ENCODE peak calls at places on chromosomes 2 and 18, in five cellular contexts. One of them, this sample, is unnamed.

GRCh38 chr2:147538088-147538487 is 306.7 kb upstream of the ACVR2A start:
- DNase-seq in upper lobe of right lung: no peak
- DNase-seq in AML-193: no peak
- DNase-seq in stimulated activated CD4-positive, alpha-beta T cell treated with anti-CD3 and anti-CD28 coated beads, Interleukin-2, amount 100 ng/mL, for 48 hours: no peak
- DNase-seq in non-pigmented ciliary epithelial cell: no peak
- DNase-seq in this sample: no peak

GRCh38 chr2:84022810-84023431 is 436.2 kb downstream of the SUCLG1 start:
- DNase-seq in upper lobe of right lung: no peak
- DNase-seq in AML-193: peak
- DNase-seq in stimulated activated CD4-positive, alpha-beta T cell treated with anti-CD3 and anti-CD28 coated beads, Interleukin-2, amount 100 ng/mL, for 48 hours: peak
- DNase-seq in non-pigmented ciliary epithelial cell: no peak
- DNase-seq in this sample: peak

GRCh38 chr2:149894760-149895159 is 307.2 kb upstream of the MMADHC start:
- DNase-seq in upper lobe of right lung: no peak
- DNase-seq in AML-193: no peak
- DNase-seq in stimulated activated CD4-positive, alpha-beta T cell treated with anti-CD3 and anti-CD28 coated beads, Interleukin-2, amount 100 ng/mL, for 48 hours: no peak
- DNase-seq in non-pigmented ciliary epithelial cell: no peak
- DNase-seq in this sample: no peak

GRCh38 chr18:67815280-67815679 is 298.8 kb upstream of the DSEL start:
- DNase-seq in upper lobe of right lung: no peak
- DNase-seq in AML-193: no peak
- DNase-seq in stimulated activated CD4-positive, alpha-beta T cell treated with anti-CD3 and anti-CD28 coated beads, Interleukin-2, amount 100 ng/mL, for 48 hours: no peak
- DNase-seq in non-pigmented ciliary epithelial cell: no peak
- DNase-seq in this sample: no peak

GRCh38 chr18:10457798-10458197 is 3.4 kb downstream of the APCDD1 start:
- DNase-seq in upper lobe of right lung: no peak
- DNase-seq in AML-193: no peak
- DNase-seq in stimulated activated CD4-positive, alpha-beta T cell treated with anti-CD3 and anti-CD28 coated beads, Interleukin-2, amount 100 ng/mL, for 48 hours: no peak
- DNase-seq in non-pigmented ciliary epithelial cell: no peak
- DNase-seq in this sample: no peak

GRCh38 chr2:213279961-213280360 is 4.3 kb upstream of the SPAG16 start:
- DNase-seq in upper lobe of right lung: no peak
- DNase-seq in AML-193: no peak
- DNase-seq in stimulated activated CD4-positive, alpha-beta T cell treated with anti-CD3 and anti-CD28 coated beads, Interleukin-2, amount 100 ng/mL, for 48 hours: no peak
- DNase-seq in non-pigmented ciliary epithelial cell: no peak
- DNase-seq in this sample: no peak

GRCh38 chr2:14626873-14627272 is 5.6 kb upstream of the LRATD1 start:
- DNase-seq in upper lobe of right lung: peak
- DNase-seq in AML-193: no peak
- DNase-seq in stimulated activated CD4-positive, alpha-beta T cell treated with anti-CD3 and anti-CD28 coated beads, Interleukin-2, amount 100 ng/mL, for 48 hours: no peak
- DNase-seq in non-pigmented ciliary epithelial cell: no peak
- DNase-seq in this sample: no peak

GRCh38 chr2:163733301-163733938 is 2.4 kb downstream of the FIGN start:
- DNase-seq in upper lobe of right lung: no peak
- DNase-seq in AML-193: no peak
- DNase-seq in stimulated activated CD4-positive, alpha-beta T cell treated with anti-CD3 and anti-CD28 coated beads, Interleukin-2, amount 100 ng/mL, for 48 hours: no peak
- DNase-seq in non-pigmented ciliary epithelial cell: no peak
- DNase-seq in this sample: no peak

GRCh38 chr2:223315813-223316212 is 263.8 kb downstream of the KCNE4 start:
- DNase-seq in upper lobe of right lung: no peak
- DNase-seq in AML-193: no peak
- DNase-seq in stimulated activated CD4-positive, alpha-beta T cell treated with anti-CD3 and anti-CD28 coated beads, Interleukin-2, amount 100 ng/mL, for 48 hours: no peak
- DNase-seq in non-pigmented ciliary epithelial cell: no peak
- DNase-seq in this sample: no peak

GRCh38 chr2:150485871-150486538 is 1.5 kb downstream of the RND3 start:
- DNase-seq in upper lobe of right lung: peak
- DNase-seq in AML-193: no peak
- DNase-seq in stimulated activated CD4-positive, alpha-beta T cell treated with anti-CD3 and anti-CD28 coated beads, Interleukin-2, amount 100 ng/mL, for 48 hours: no peak
- DNase-seq in non-pigmented ciliary epithelial cell: no peak
- DNase-seq in this sample: no peak

GRCh38 chr2:18932864-18933263 is 343.5 kb upstream of the NT5C1B start:
- DNase-seq in upper lobe of right lung: no peak
- DNase-seq in AML-193: no peak
- DNase-seq in stimulated activated CD4-positive, alpha-beta T cell treated with anti-CD3 and anti-CD28 coated beads, Interleukin-2, amount 100 ng/mL, for 48 hours: no peak
- DNase-seq in non-pigmented ciliary epithelial cell: no peak
- DNase-seq in this sample: no peak

GRCh38 chr2:237596518-237596855 is 6.0 kb upstream of the RAB17 start:
- DNase-seq in upper lobe of right lung: no peak
- DNase-seq in AML-193: no peak
- DNase-seq in stimulated activated CD4-positive, alpha-beta T cell treated with anti-CD3 and anti-CD28 coated beads, Interleukin-2, amount 100 ng/mL, for 48 hours: no peak
- DNase-seq in non-pigmented ciliary epithelial cell: no peak
- DNase-seq in this sample: no peak

GRCh38 chr2:165634855-165635254 is 159.2 kb downstream of the GALNT3 start:
- DNase-seq in upper lobe of right lung: no peak
- DNase-seq in AML-193: no peak
- DNase-seq in stimulated activated CD4-positive, alpha-beta T cell treated with anti-CD3 and anti-CD28 coated beads, Interleukin-2, amount 100 ng/mL, for 48 hours: no peak
- DNase-seq in non-pigmented ciliary epithelial cell: no peak
- DNase-seq in this sample: no peak

GRCh38 chr2:174951746-174952145 is 53.4 kb downstream of the CHN1 start:
- DNase-seq in upper lobe of right lung: no peak
- DNase-seq in AML-193: no peak
- DNase-seq in stimulated activated CD4-positive, alpha-beta T cell treated with anti-CD3 and anti-CD28 coated beads, Interleukin-2, amount 100 ng/mL, for 48 hours: no peak
- DNase-seq in non-pigmented ciliary epithelial cell: peak
- DNase-seq in this sample: peak

GRCh38 chr2:27736031-27736889 is 35.3 kb upstream of the MRPL33 start:
- DNase-seq in upper lobe of right lung: no peak
- DNase-seq in AML-193: no peak
- DNase-seq in stimulated activated CD4-positive, alpha-beta T cell treated with anti-CD3 and anti-CD28 coated beads, Interleukin-2, amount 100 ng/mL, for 48 hours: no peak
- DNase-seq in non-pigmented ciliary epithelial cell: no peak
- DNase-seq in this sample: no peak

GRCh38 chr2:85786444-85786843 is 32.7 kb downstream of the ATOH8 start:
- DNase-seq in upper lobe of right lung: peak
- DNase-seq in AML-193: no peak
- DNase-seq in stimulated activated CD4-positive, alpha-beta T cell treated with anti-CD3 and anti-CD28 coated beads, Interleukin-2, amount 100 ng/mL, for 48 hours: no peak
- DNase-seq in non-pigmented ciliary epithelial cell: no peak
- DNase-seq in this sample: no peak

GRCh38 chr2:201660293-201660895 is 17.1 kb upstream of the TMEM237 start:
- DNase-seq in upper lobe of right lung: no peak
- DNase-seq in AML-193: peak
- DNase-seq in stimulated activated CD4-positive, alpha-beta T cell treated with anti-CD3 and anti-CD28 coated beads, Interleukin-2, amount 100 ng/mL, for 48 hours: no peak
- DNase-seq in non-pigmented ciliary epithelial cell: no peak
- DNase-seq in this sample: no peak

This sample was measured in AG04450.